ENCODE peak calls at places on chromosomes 5 and 9, in five cellular contexts. One of them, this sample, is unnamed.

GRCh38 chr9:130736834-130737233 is 43.3 kb downstream of the EXOSC2 start:
- DNase-seq in AG04450: no peak
- DNase-seq in effector memory CD8-positive, alpha-beta T cell: no peak
- DNase-seq in activated CD4-positive, alpha-beta T cell treated with anti-CD3 and anti-CD28 coated beads, Interleukin-2, amount 50 U/mL, for 48 hours: no peak
- DNase-seq in Peyer's patch: no peak
- DNase-seq in this sample: no peak

GRCh38 chr9:126522957-126523356 is 90.8 kb upstream of the LMX1B start:
- DNase-seq in AG04450: no peak
- DNase-seq in effector memory CD8-positive, alpha-beta T cell: no peak
- DNase-seq in activated CD4-positive, alpha-beta T cell treated with anti-CD3 and anti-CD28 coated beads, Interleukin-2, amount 50 U/mL, for 48 hours: no peak
- DNase-seq in Peyer's patch: peak; percentile 32
- DNase-seq in this sample: no peak

GRCh38 chr9:124792976-124793594 is 16.2 kb downstream of the OLFML2A start:
- DNase-seq in AG04450: no peak
- DNase-seq in effector memory CD8-positive, alpha-beta T cell: no peak
- DNase-seq in activated CD4-positive, alpha-beta T cell treated with anti-CD3 and anti-CD28 coated beads, Interleukin-2, amount 50 U/mL, for 48 hours: no peak
- DNase-seq in Peyer's patch: no peak
- DNase-seq in this sample: no peak

GRCh38 chr9:125440411-125440810 is 178.8 kb downstream of the GAPVD1 start:
- DNase-seq in AG04450: no peak
- DNase-seq in effector memory CD8-positive, alpha-beta T cell: no peak
- DNase-seq in activated CD4-positive, alpha-beta T cell treated with anti-CD3 and anti-CD28 coated beads, Interleukin-2, amount 50 U/mL, for 48 hours: no peak
- DNase-seq in Peyer's patch: no peak
- DNase-seq in this sample: no peak

GRCh38 chr9:71384343-71384742 is 262.9 kb upstream of the TRPM3 start:
- DNase-seq in AG04450: no peak
- DNase-seq in effector memory CD8-positive, alpha-beta T cell: no peak
- DNase-seq in activated CD4-positive, alpha-beta T cell treated with anti-CD3 and anti-CD28 coated beads, Interleukin-2, amount 50 U/mL, for 48 hours: no peak
- DNase-seq in Peyer's patch: no peak
- DNase-seq in this sample: peak; percentile 10

GRCh38 chr5:54175-54730 is 37.7 kb upstream of the PLEKHG4B start:
- DNase-seq in AG04450: no peak
- DNase-seq in effector memory CD8-positive, alpha-beta T cell: no peak
- DNase-seq in activated CD4-positive, alpha-beta T cell treated with anti-CD3 and anti-CD28 coated beads, Interleukin-2, amount 50 U/mL, for 48 hours: no peak
- DNase-seq in Peyer's patch: no peak
- DNase-seq in this sample: no peak

GRCh38 chr5:137778772-137779564 is 24.8 kb upstream of the HNRNPA0 start:
- DNase-seq in AG04450: no peak
- DNase-seq in effector memory CD8-positive, alpha-beta T cell: no peak
- DNase-seq in activated CD4-positive, alpha-beta T cell treated with anti-CD3 and anti-CD28 coated beads, Interleukin-2, amount 50 U/mL, for 48 hours: no peak
- DNase-seq in Peyer's patch: no peak
- DNase-seq in this sample: peak; percentile 30

GRCh38 chr5:34550977-34551376 is 105.2 kb upstream of the RAI14 start:
- DNase-seq in AG04450: no peak
- DNase-seq in effector memory CD8-positive, alpha-beta T cell: no peak
- DNase-seq in activated CD4-positive, alpha-beta T cell treated with anti-CD3 and anti-CD28 coated beads, Interleukin-2, amount 50 U/mL, for 48 hours: no peak
- DNase-seq in Peyer's patch: no peak
- DNase-seq in this sample: no peak

GRCh38 chr5:10577371-10578291 is 13.8 kb downstream of the ANKRD33B start:
- DNase-seq in AG04450: no peak
- DNase-seq in effector memory CD8-positive, alpha-beta T cell: no peak
- DNase-seq in activated CD4-positive, alpha-beta T cell treated with anti-CD3 and anti-CD28 coated beads, Interleukin-2, amount 50 U/mL, for 48 hours: no peak
- DNase-seq in Peyer's patch: no peak
- DNase-seq in this sample: no peak

GRCh38 chr9:112890106-112891081 is at the start of gene SLC46A2:
- DNase-seq in AG04450: no peak
- DNase-seq in effector memory CD8-positive, alpha-beta T cell: no peak
- DNase-seq in activated CD4-positive, alpha-beta T cell treated with anti-CD3 and anti-CD28 coated beads, Interleukin-2, amount 50 U/mL, for 48 hours: no peak
- DNase-seq in Peyer's patch: no peak
- DNase-seq in this sample: no peak

GRCh38 chr5:98454904-98455303 is 318.6 kb upstream of the RGMB start:
- DNase-seq in AG04450: peak; percentile 78
- DNase-seq in effector memory CD8-positive, alpha-beta T cell: no peak
- DNase-seq in activated CD4-positive, alpha-beta T cell treated with anti-CD3 and anti-CD28 coated beads, Interleukin-2, amount 50 U/mL, for 48 hours: no peak
- DNase-seq in Peyer's patch: no peak
- DNase-seq in this sample: no peak